ENCODE peak calls at places on chromosomes 4 and X, in five cellular contexts. One of them, this sample, is unnamed.

GRCh38 chr4:183783933-183784622 is 121.0 kb upstream of the STOX2 start:
- DNase-seq in stimulated activated CD4-positive, alpha-beta T cell treated with anti-CD3 and anti-CD28 coated beads, TNF-alpha, amount 100 ng/mL, for 48 hours: no peak
- DNase-seq in activated T-helper 1 cell treated with Interleukin-2 at 50 U/mL for 16 hours: no peak
- DNase-seq in hypothalamus: no peak
- DNase-seq in T-helper 2 cell: no peak
- DNase-seq in this sample: peak

GRCh38 chr4:109234596-109234995 is 67.9 kb downstream of the COL25A1 start:
- DNase-seq in stimulated activated CD4-positive, alpha-beta T cell treated with anti-CD3 and anti-CD28 coated beads, TNF-alpha, amount 100 ng/mL, for 48 hours: no peak
- DNase-seq in hypothalamus: no peak
- DNase-seq in activated T-helper 1 cell treated with Interleukin-2 at 50 U/mL for 16 hours: no peak
- DNase-seq in T-helper 2 cell: no peak
- DNase-seq in this sample: no peak

GRCh38 chr4:35182451-35182850 is 1061.9 kb downstream of the ARAP2 start:
- DNase-seq in stimulated activated CD4-positive, alpha-beta T cell treated with anti-CD3 and anti-CD28 coated beads, TNF-alpha, amount 100 ng/mL, for 48 hours: no peak
- DNase-seq in hypothalamus: no peak
- DNase-seq in T-helper 2 cell: no peak
- DNase-seq in activated T-helper 1 cell treated with Interleukin-2 at 50 U/mL for 16 hours: no peak
- DNase-seq in this sample: no peak

GRCh38 chr4:8774071-8774470 is 97.6 kb downstream of the HMX1 start:
- DNase-seq in activated T-helper 1 cell treated with Interleukin-2 at 50 U/mL for 16 hours: no peak
- DNase-seq in T-helper 2 cell: no peak
- DNase-seq in stimulated activated CD4-positive, alpha-beta T cell treated with anti-CD3 and anti-CD28 coated beads, TNF-alpha, amount 100 ng/mL, for 48 hours: no peak
- DNase-seq in hypothalamus: no peak
- DNase-seq in this sample: no peak

GRCh38 chrX:153412746-153413720 is 1.8 kb downstream of the ZFP92 start:
- DNase-seq in T-helper 2 cell: no peak
- DNase-seq in stimulated activated CD4-positive, alpha-beta T cell treated with anti-CD3 and anti-CD28 coated beads, TNF-alpha, amount 100 ng/mL, for 48 hours: no peak
- DNase-seq in activated T-helper 1 cell treated with Interleukin-2 at 50 U/mL for 16 hours: no peak
- DNase-seq in hypothalamus: no peak
- DNase-seq in this sample: no peak

GRCh38 chr4:76723916-76724315 is 174.0 kb downstream of the SOWAHB start:
- DNase-seq in hypothalamus: no peak
- DNase-seq in activated T-helper 1 cell treated with Interleukin-2 at 50 U/mL for 16 hours: no peak
- DNase-seq in stimulated activated CD4-positive, alpha-beta T cell treated with anti-CD3 and anti-CD28 coated beads, TNF-alpha, amount 100 ng/mL, for 48 hours: no peak
- DNase-seq in T-helper 2 cell: no peak
- DNase-seq in this sample: peak

GRCh38 chr4:150572704-150573504 is 9.0 kb upstream of the MAB21L2 start:
- DNase-seq in T-helper 2 cell: no peak
- DNase-seq in hypothalamus: no peak
- DNase-seq in stimulated activated CD4-positive, alpha-beta T cell treated with anti-CD3 and anti-CD28 coated beads, TNF-alpha, amount 100 ng/mL, for 48 hours: no peak
- DNase-seq in activated T-helper 1 cell treated with Interleukin-2 at 50 U/mL for 16 hours: no peak
- DNase-seq in this sample: no peak

GRCh38 chrX:39017062-39017461 is 215.8 kb downstream of the MID1IP1 start:
- DNase-seq in hypothalamus: no peak
- DNase-seq in stimulated activated CD4-positive, alpha-beta T cell treated with anti-CD3 and anti-CD28 coated beads, TNF-alpha, amount 100 ng/mL, for 48 hours: no peak
- DNase-seq in activated T-helper 1 cell treated with Interleukin-2 at 50 U/mL for 16 hours: no peak
- DNase-seq in T-helper 2 cell: no peak
- DNase-seq in this sample: no peak

GRCh38 chrX:84339507-84340364 is 151.7 kb upstream of the RPS6KA6 start:
- DNase-seq in activated T-helper 1 cell treated with Interleukin-2 at 50 U/mL for 16 hours: no peak
- DNase-seq in stimulated activated CD4-positive, alpha-beta T cell treated with anti-CD3 and anti-CD28 coated beads, TNF-alpha, amount 100 ng/mL, for 48 hours: no peak
- DNase-seq in hypothalamus: no peak
- DNase-seq in T-helper 2 cell: no peak
- DNase-seq in this sample: peak

GRCh38 chr4:114754616-114755015 is 156.0 kb downstream of the UGT8 start:
- DNase-seq in T-helper 2 cell: no peak
- DNase-seq in activated T-helper 1 cell treated with Interleukin-2 at 50 U/mL for 16 hours: no peak
- DNase-seq in hypothalamus: no peak
- DNase-seq in stimulated activated CD4-positive, alpha-beta T cell treated with anti-CD3 and anti-CD28 coated beads, TNF-alpha, amount 100 ng/mL, for 48 hours: no peak
- DNase-seq in this sample: no peak

GRCh38 chr4:108492816-108493595 is 127.4 kb upstream of the RPL34 start:
- DNase-seq in hypothalamus: no peak
- DNase-seq in stimulated activated CD4-positive, alpha-beta T cell treated with anti-CD3 and anti-CD28 coated beads, TNF-alpha, amount 100 ng/mL, for 48 hours: no peak
- DNase-seq in activated T-helper 1 cell treated with Interleukin-2 at 50 U/mL for 16 hours: no peak
- DNase-seq in T-helper 2 cell: no peak
- DNase-seq in this sample: no peak

GRCh38 chrX:133980406-133980805 is 5.0 kb downstream of the GPC3 start:
- DNase-seq in T-helper 2 cell: no peak
- DNase-seq in hypothalamus: no peak
- DNase-seq in activated T-helper 1 cell treated with Interleukin-2 at 50 U/mL for 16 hours: no peak
- DNase-seq in stimulated activated CD4-positive, alpha-beta T cell treated with anti-CD3 and anti-CD28 coated beads, TNF-alpha, amount 100 ng/mL, for 48 hours: no peak
- DNase-seq in this sample: no peak

GRCh38 chrX:63513825-63514574 is 162.9 kb upstream of the SPIN4 start:
- DNase-seq in hypothalamus: no peak
- DNase-seq in stimulated activated CD4-positive, alpha-beta T cell treated with anti-CD3 and anti-CD28 coated beads, TNF-alpha, amount 100 ng/mL, for 48 hours: no peak
- DNase-seq in T-helper 2 cell: no peak
- DNase-seq in activated T-helper 1 cell treated with Interleukin-2 at 50 U/mL for 16 hours: no peak
- DNase-seq in this sample: peak

GRCh38 chr4:173490256-173490655 is 39.8 kb downstream of the HAND2 start:
- DNase-seq in hypothalamus: no peak
- DNase-seq in stimulated activated CD4-positive, alpha-beta T cell treated with anti-CD3 and anti-CD28 coated beads, TNF-alpha, amount 100 ng/mL, for 48 hours: no peak
- DNase-seq in activated T-helper 1 cell treated with Interleukin-2 at 50 U/mL for 16 hours: no peak
- DNase-seq in T-helper 2 cell: no peak
- DNase-seq in this sample: no peak